ENCODE peak calls at places on chromosome 2, in five cellular contexts. N is CD4-positive, alpha-beta memory T cell; A is GDM1; M is Calu3; J is ELR. Y is an unnamed sample.

GRCh38 chr2:235555356-235555755 is 61.5 kb downstream of the AGAP1 start:
- DNase-seq in N (no peak), A (no peak), M (no peak), J (no peak), Y (no peak)

GRCh38 chr2:28009732-28010131 is 119.2 kb downstream of the BABAM2 start:
- DNase-seq in N (no peak), A (no peak), M (no peak), J (no peak), Y (no peak)

GRCh38 chr2:220044383-220044782 is 417.0 kb downstream of the SLC4A3 start:
- DNase-seq in N (no peak), A (no peak), M (no peak), J (no peak), Y (no peak)

GRCh38 chr2:44016282-44016681 is 20.5 kb upstream of the LRPPRC start:
- DNase-seq in N (no peak), A (no peak), M (peak), J (peak), Y (peak)

GRCh38 chr2:189147989-189148388 is 31.6 kb downstream of the COL5A2 start:
- DNase-seq in N (no peak), A (no peak), M (no peak), J (no peak), Y (no peak)

GRCh38 chr2:224847961-224848850 is 132.0 kb upstream of the CCDC195 start:
- DNase-seq in N (no peak), A (no peak), M (peak), J (peak), Y (peak)

GRCh38 chr2:189580662-189581353 is at the start of gene SLC40A1:
- DNase-seq in N (peak), A (no peak), M (peak), J (peak), Y (no peak)

GRCh38 chr2:135037831-135038230 is 9.4 kb downstream of the MAP3K19 start:
- DNase-seq in N (no peak), A (no peak), M (no peak), J (peak), Y (no peak)

GRCh38 chr2:235859651-235860050 is 308.5 kb downstream of the GBX2 start:
- DNase-seq in N (no peak), A (no peak), M (no peak), J (no peak), Y (no peak)

GRCh38 chr2:240637116-240637900 is 12.0 kb downstream of the GPR35 start:
- DNase-seq in N (no peak), A (no peak), M (no peak), J (no peak), Y (no peak)

GRCh38 chr2:231469568-231469920 is 5.3 kb upstream of the NCL start:
- DNase-seq in N (no peak), A (no peak), M (no peak), J (no peak), Y (no peak)

GRCh38 chr2:168119519-168120141 is 127.8 kb downstream of the STK39 start:
- DNase-seq in N (peak), A (peak), M (peak), J (peak), Y (peak)

GRCh38 chr2:174025271-174026121 is 60.3 kb upstream of the SP3 start:
- DNase-seq in N (no peak), A (no peak), M (no peak), J (no peak), Y (no peak)

GRCh38 chr2:233480490-233481202 is 85.9 kb downstream of the USP40 start:
- DNase-seq in N (no peak), A (no peak), M (no peak), J (no peak), Y (no peak)

GRCh38 chr2:31317387-31317786 is 83.4 kb downstream of the EHD3 start:
- DNase-seq in N (no peak), A (no peak), M (no peak), J (no peak), Y (no peak)

GRCh38 chr2:106108351-106108750 is 85.8 kb downstream of the UXS1 start:
- DNase-seq in N (no peak), A (no peak), M (no peak), J (peak), Y (no peak)

GRCh38 chr2:72719416-72719815 is 106.4 kb downstream of the EXOC6B start:
- DNase-seq in N (no peak), A (no peak), M (peak), J (peak), Y (peak)

GRCh38 chr2:176827269-176827668 is 385.3 kb upstream of the HNRNPA3 start:
- DNase-seq in N (no peak), A (no peak), M (no peak), J (no peak), Y (no peak)

GRCh38 chr2:165911231-165911630 is 42.3 kb downstream of the TTC21B start:
- DNase-seq in N (no peak), A (no peak), M (no peak), J (peak), Y (no peak)